ENCODE peak calls at places on chromosomes 6 and 20, in four cellular contexts. T is BJ, I is WERI-Rb-1, Q is mesothelial cell of epicardium. U is an unnamed sample.

GRCh38 chr20:50635676-50636600 is 55.4 kb downstream of the RIPOR3 start:
- DNase-seq in T (no peak), Q (peak; percentile 75), I (peak; percentile 51), U (no peak)

GRCh38 chr20:50421356-50422340 is 88.5 kb upstream of the PTPN1 start:
- DNase-seq in I (no peak), Q (no peak), T (no peak), U (no peak)

GRCh38 chr20:44008806-44009678 is 94.4 kb downstream of the TOX2 start:
- DNase-seq in Q (no peak), I (no peak), T (no peak), U (no peak)

GRCh38 chr6:17583811-17584210 is 16.3 kb upstream of the FAM8A1 start:
- DNase-seq in I (no peak), T (no peak), Q (no peak), U (no peak)

GRCh38 chr6:167396068-167396658 is 71.3 kb downstream of the TTLL2 start:
- DNase-seq in Q (no peak), I (no peak), T (no peak), U (no peak)

GRCh38 chr6:71194730-71195129 is 93.9 kb upstream of the OGFRL1 start:
- DNase-seq in I (no peak), Q (no peak), T (peak; percentile 61), U (peak; percentile 39)

GRCh38 chr6:16759181-16759645 is 2.0 kb downstream of the ATXN1 start:
- DNase-seq in T (no peak), Q (no peak), I (no peak), U (no peak)

GRCh38 chr20:48765359-48765758 is 62.4 kb downstream of the PREX1 start:
- DNase-seq in I (no peak), Q (no peak), T (no peak), U (no peak)

GRCh38 chr20:4891997-4892396 is 109.3 kb downstream of the SLC23A2 start:
- DNase-seq in T (no peak), Q (no peak), I (no peak), U (no peak)

GRCh38 chr20:64099880-64100565 is 7.3 kb downstream of the NPBWR2 start:
- DNase-seq in Q (no peak), I (no peak), T (no peak), U (no peak)

GRCh38 chr6:34237722-34238506 is 1.2 kb downstream of the HMGA1 start:
- DNase-seq in Q (no peak), I (peak; percentile 90), T (no peak), U (no peak)

GRCh38 chr6:72649032-72649984 is 27.4 kb downstream of the KCNQ5 start:
- DNase-seq in T (peak; percentile 64), I (no peak), Q (no peak), U (peak; percentile 63)

GRCh38 chr20:59835448-59836395 is 97.7 kb downstream of the SYCP2 start:
- DNase-seq in Q (no peak), T (peak; percentile 5), I (no peak), U (no peak)

GRCh38 chr6:96725276-96725675 is 112.0 kb downstream of the GPR63 start:
- DNase-seq in Q (no peak), I (peak; percentile 56), T (no peak), U (no peak)

GRCh38 chr6:31129130-31129529 is 8.9 kb upstream of the CDSN start:
- DNase-seq in Q (no peak), I (no peak), T (no peak), U (no peak)

GRCh38 chr20:358891-359555 is 12.1 kb downstream of the NRSN2 start:
- DNase-seq in I (no peak), T (no peak), Q (no peak), U (no peak)

GRCh38 chr20:361562-361961 is 14.7 kb downstream of the NRSN2 start:
- DNase-seq in T (no peak), I (no peak), Q (no peak), U (no peak)

GRCh38 chr20:364905-365794 is 15.4 kb upstream of the TRIB3 start:
- DNase-seq in Q (no peak), T (no peak), I (no peak), U (no peak)

GRCh38 chr20:363319-364078 is 16.6 kb downstream of the NRSN2 start:
- DNase-seq in T (no peak), I (no peak), Q (no peak), U (no peak)

GRCh38 chr20:362271-363254 is 15.7 kb downstream of the NRSN2 start:
- DNase-seq in Q (no peak), T (peak; percentile 26), I (peak; percentile 62), U (no peak)
- TF ChIP-seq CTCF in Q (peak; percentile 49), T (peak; percentile 50), I (peak; percentile 61), U (peak; percentile 24)

GRCh38 chr6:100574836-100575235 is 110.1 kb upstream of the SIM1 start:
- DNase-seq in Q (no peak), T (no peak), I (peak; percentile 39), U (no peak)

GRCh38 chr6:100568255-100568654 is 103.5 kb upstream of the SIM1 start:
- DNase-seq in T (no peak), I (no peak), Q (no peak), U (no peak)

GRCh38 chr6:100577425-100577824 is 112.7 kb upstream of the SIM1 start:
- DNase-seq in T (no peak), I (no peak), Q (no peak), U (no peak)

DNA sequence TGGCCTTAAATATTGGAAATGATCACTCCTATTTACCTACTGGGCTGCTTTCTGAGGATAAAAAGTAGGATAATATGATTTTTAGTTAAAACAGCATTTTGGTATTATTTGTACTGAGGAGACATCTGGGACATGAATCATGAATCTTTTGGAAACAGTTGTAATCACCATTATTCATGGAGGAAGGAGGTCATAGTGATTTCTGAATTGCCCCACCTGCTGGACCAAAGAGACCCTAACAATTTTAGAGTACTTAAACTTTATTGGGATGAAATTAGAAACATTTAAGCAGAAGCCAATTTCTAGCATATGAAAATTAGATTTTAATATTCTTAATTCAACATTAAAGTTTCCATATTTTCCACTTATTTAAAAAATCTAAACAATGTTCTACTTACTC is 108.4 kb upstream of the SIM1 start:
- DNase-seq in T (no peak), I (no peak), Q (no peak), U (no peak)
- TF ChIP-seq CTCF in T (peak; percentile 37), I (peak; percentile 6), Q (peak; percentile 33), U (peak; percentile 35)

DNA sequence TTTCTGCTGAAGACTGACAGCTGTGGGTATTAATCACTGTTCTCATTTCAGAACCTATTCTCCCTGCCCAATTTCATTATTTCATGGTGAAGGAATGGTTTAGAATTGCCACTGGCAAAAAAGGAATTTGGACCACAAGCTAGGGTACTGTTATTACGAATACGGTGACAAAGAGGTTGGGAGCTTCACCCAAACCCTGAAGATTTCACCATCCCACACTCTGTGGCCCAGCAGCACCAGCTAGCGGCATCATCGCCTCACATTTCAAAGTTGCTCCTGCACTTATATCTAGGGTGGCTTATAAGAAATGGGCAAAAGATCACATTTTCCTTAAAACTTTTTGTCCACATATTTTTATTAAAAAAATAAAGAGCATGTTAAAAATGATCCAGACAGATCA is 236.1 kb downstream of the SYNDIG1 start:
- DNase-seq in Q (no peak), T (no peak), I (no peak), U (no peak)
- TF ChIP-seq CTCF in Q (no peak), T (peak; percentile 22), I (no peak), U (peak; percentile 12)

GRCh38 chr6:894274-894673 is 201.3 kb upstream of the EXOC2 start:
- DNase-seq in T (no peak), I (peak; percentile 45), Q (no peak), U (no peak)
- TF ChIP-seq CTCF in T (no peak), I (peak; percentile 81), Q (no peak), U (no peak)